ENCODE peak calls at places on chromosomes 4 and X, in seven cellular contexts. W, Y, I, C, R, K and P are unnamed samples.

GRCh38 chr4:71201817-71202576 is 136.8 kb upstream of the SLC4A4 start:
- DNase-seq in W (peak; percentile 43), Y (no peak), I (no peak), C (no peak), R (no peak), K (no peak), P (no peak)

GRCh38 chr4:86356831-86357230 is 3.0 kb downstream of the MAPK10 start:
- DNase-seq in W (no peak), Y (no peak), I (no peak), C (no peak), R (no peak), K (no peak), P (no peak)

GRCh38 chr4:95288552-95288951 is 260.2 kb downstream of the UNC5C start:
- DNase-seq in W (no peak), Y (no peak), I (no peak), C (no peak), R (no peak), K (no peak), P (no peak)

GRCh38 chrX:121987163-121987562 is 939.8 kb downstream of the GLUD2 start:
- DNase-seq in W (peak; percentile 59), Y (no peak), I (no peak), C (no peak), R (peak; percentile 30), K (no peak), P (no peak)

GRCh38 chrX:103726477-103726876 is 15.8 kb downstream of the TMEM31 start:
- DNase-seq in W (no peak), Y (no peak), I (peak; percentile 36), C (no peak), R (no peak), K (no peak), P (no peak)

GRCh38 chr4:159444668-159445067 is 341.8 kb downstream of the RAPGEF2 start:
- DNase-seq in W (peak; percentile 20), Y (peak; percentile 30), I (no peak), C (no peak), R (no peak), K (no peak), P (no peak)

GRCh38 chr4:127505203-127505602 is 127.6 kb upstream of the INTU start:
- DNase-seq in W (peak; percentile 87), Y (peak; percentile 84), I (peak; percentile 60), C (peak; percentile 9), R (peak; percentile 89), K (no peak), P (peak; percentile 11)

GRCh38 chr4:134471569-134471968 is 270.0 kb upstream of the PABPC4L start:
- DNase-seq in W (no peak), Y (no peak), I (no peak), C (no peak), R (no peak), K (no peak), P (no peak)

GRCh38 chr4:36332023-36332781 is 50.8 kb downstream of the DTHD1 start:
- DNase-seq in W (no peak), Y (no peak), I (no peak), C (no peak), R (no peak), K (no peak), P (no peak)

GRCh38 chrX:151543706-151544105 is 19.8 kb upstream of the PASD1 start:
- DNase-seq in W (no peak), Y (no peak), I (no peak), C (no peak), R (no peak), K (no peak), P (no peak)

GRCh38 chrX:97666890-97667289 is 783.2 kb downstream of the RPA4 start:
- DNase-seq in W (no peak), Y (no peak), I (peak; percentile 46), C (no peak), R (no peak), K (no peak), P (no peak)

GRCh38 chrX:125203379-125203736 is 116.3 kb upstream of the TEX13C start:
- DNase-seq in W (no peak), Y (no peak), I (no peak), C (no peak), R (no peak), K (no peak), P (no peak)

GRCh38 chr4:180434131-180434895 is 1808.9 kb upstream of the TENM3 start:
- DNase-seq in W (no peak), Y (no peak), I (no peak), C (peak; percentile 39), R (no peak), K (no peak), P (no peak)

GRCh38 chr4:56217383-56217890 is 169.9 kb downstream of the AASDH start:
- DNase-seq in W (no peak), Y (no peak), I (no peak), C (no peak), R (no peak), K (no peak), P (no peak)

GRCh38 chrX:153245288-153245731 is 66.2 kb downstream of the MAGEA1 start:
- DNase-seq in W (peak; percentile 0), Y (no peak), I (no peak), C (no peak), R (peak; percentile 12), K (no peak), P (no peak)

GRCh38 chrX:69109706-69110635 is 55.3 kb downstream of the PJA1 start:
- DNase-seq in W (peak; percentile 29), Y (peak; percentile 73), I (no peak), C (no peak), R (peak; percentile 29), K (no peak), P (peak; percentile 80)

GRCh38 chr4:183349673-183350072 is 27.4 kb upstream of the CLDN24 start:
- DNase-seq in W (no peak), Y (peak; percentile 61), I (no peak), C (no peak), R (peak; percentile 37), K (no peak), P (no peak)

GRCh38 chr4:183773790-183774189 is 114.7 kb downstream of the TRAPPC11 start:
- DNase-seq in W (no peak), Y (no peak), I (no peak), C (no peak), R (no peak), K (no peak), P (no peak)

GRCh38 chrX:1306909-1307625 is 29.5 kb upstream of the IL3RA start:
- DNase-seq in W (no peak), Y (no peak), I (no peak), C (no peak), R (no peak), K (no peak), P (no peak)

GRCh38 chrX:105636667-105637066 is 185.7 kb upstream of the NRK start:
- DNase-seq in W (no peak), Y (no peak), I (no peak), C (no peak), R (no peak), K (no peak), P (no peak)

GRCh38 chr4:82621212-82621611 is 59.4 kb upstream of the TMEM150C start:
- DNase-seq in W (no peak), Y (no peak), I (no peak), C (no peak), R (no peak), K (no peak), P (no peak)

GRCh38 chrX:10156199-10157031 is at the start of gene CLCN4:
- DNase-seq in W (peak; percentile 71), Y (no peak), I (peak; percentile 77), C (no peak), R (no peak), K (no peak), P (no peak)

DNA sequence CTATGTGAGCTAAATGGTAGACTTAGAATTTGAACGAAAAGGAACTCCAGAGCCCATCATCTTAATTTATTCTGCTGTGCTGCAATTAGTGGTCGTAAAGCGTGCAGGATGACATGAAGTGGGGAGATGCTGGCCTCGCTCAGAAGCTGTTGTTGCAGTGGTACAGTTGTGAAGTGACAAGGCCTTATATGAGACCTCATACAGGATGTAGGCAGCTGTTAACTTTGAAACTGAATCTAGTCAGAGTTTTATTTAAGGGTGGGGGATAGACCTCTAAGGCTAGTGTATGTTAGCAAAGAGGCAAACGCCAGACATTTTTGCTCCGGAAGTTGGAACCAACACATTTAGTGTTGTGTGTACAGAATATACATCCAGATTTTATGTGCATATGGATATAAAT is 13.5 kb downstream of the KLF3 start:
- DNase-seq in W (no peak), Y (no peak), I (no peak), C (no peak), R (no peak), K (no peak), P (no peak)
- TF ChIP-seq CTCF in W (no peak), Y (no peak), I (no peak), C (no peak), R (no peak), K (no peak), P (no peak)

DNA sequence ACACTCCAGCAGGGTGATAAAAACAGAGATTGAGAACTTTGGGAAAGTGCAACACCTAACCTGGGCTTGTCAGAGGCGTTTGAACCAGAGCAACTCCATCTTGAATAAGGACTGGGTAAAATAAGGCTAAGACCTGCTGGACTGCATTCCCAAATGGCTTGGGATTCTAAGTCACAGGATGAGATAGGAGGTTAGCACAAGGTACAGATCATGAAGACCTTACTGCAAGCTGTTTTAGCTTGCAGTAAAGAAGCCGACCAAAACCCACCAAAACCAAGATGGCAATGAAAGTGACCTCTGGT is 43.9 kb downstream of the SCFD2 start:
- DNase-seq in W (no peak), Y (no peak), I (no peak), C (no peak), R (no peak), K (no peak), P (no peak)
- H3K4me3 ChIP-seq in W (peak overlapping the region; percentile 11), Y (no peak overlapping the region), I (no peak overlapping the region), C (no peak overlapping the region), R (no peak overlapping the region), K (no peak overlapping the region), P (no peak overlapping the region)

DNA sequence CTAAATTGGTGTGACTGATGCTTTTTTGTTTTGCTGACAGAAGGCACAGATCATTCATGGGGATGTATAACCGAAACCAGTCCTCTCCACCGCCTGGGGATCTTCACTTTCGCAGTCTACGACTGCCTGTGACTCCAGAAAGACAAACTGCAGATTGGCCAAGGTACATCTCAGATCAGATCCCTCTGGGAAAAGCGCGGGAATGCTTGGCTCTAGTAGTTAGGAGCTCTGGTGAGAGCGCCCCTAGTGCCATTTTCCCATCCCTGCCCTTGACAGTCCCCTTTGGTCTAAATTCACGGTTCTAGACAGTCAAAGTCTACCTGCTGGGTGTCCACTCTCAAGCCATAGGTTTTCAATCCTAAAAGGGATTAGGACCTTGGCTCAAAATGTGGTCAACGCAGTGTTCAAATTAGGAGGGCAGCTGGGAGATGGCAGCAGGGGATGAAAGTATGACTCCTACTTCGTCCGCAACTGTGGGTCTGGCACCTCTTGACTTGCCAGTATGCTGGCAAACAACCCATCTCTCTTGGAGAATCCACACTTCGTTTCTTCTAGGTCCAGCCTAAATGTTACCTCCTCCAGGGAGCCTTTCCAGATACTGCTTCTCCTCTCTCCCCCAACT is 6.9 kb upstream of the HAND2 start:
- DNase-seq in W (no peak), Y (no peak), I (no peak), C (no peak), R (no peak), K (no peak), P (no peak)
- TF ChIP-seq CTCF in W (no peak), Y (no peak), I (no peak), C (peak; percentile 39), R (peak; percentile 30), K (no peak), P (peak; percentile 29)

DNA sequence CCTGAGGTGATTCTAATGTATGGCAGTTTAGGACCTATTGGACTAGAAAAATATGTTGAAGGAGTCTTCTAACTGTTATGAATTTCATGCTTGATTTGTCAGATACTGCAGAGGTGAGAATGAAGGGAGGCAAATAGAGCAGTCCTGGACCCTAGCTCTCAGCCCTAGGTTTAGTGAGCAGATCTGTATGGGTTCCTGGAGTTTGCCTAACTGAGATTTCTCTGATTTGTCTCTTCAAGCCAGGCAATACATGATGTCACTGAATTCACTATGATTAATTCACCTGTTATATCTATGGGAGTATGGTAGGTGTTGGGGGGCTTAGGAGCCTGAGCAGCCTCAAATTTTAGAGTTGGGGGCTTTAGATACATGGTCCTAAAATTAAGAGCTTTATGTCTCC is 2.6 kb downstream of the MND1 start:
- DNase-seq in W (no peak), Y (no peak), I (no peak), C (no peak), R (no peak), K (no peak), P (no peak)
- H3K4me3 ChIP-seq in W (no peak overlapping the region), Y (no peak overlapping the region), I (no peak overlapping the region), C (no peak overlapping the region), R (no peak overlapping the region), K (no peak overlapping the region), P (no peak overlapping the region)